ENCODE peak calls at places on chromosome 7, in four cellular contexts. R is H9, V is neuronal stem cell, O is IMR-90. P is an unnamed sample.

GRCh38 chr7:4772306-4772705 is 3.1 kb upstream of the AP5Z1 start:
- DNase-seq in R (no peak), O (no peak), V (no peak), P (no peak)

GRCh38 chr7:30920021-30920583 is 8.4 kb downstream of the AQP1 start:
- DNase-seq in R (no peak), V (no peak), O (no peak), P (no peak)

GRCh38 chr7:45625714-45626440 is 51.7 kb downstream of the ADCY1 start:
- DNase-seq in R (no peak), O (no peak), V (no peak), P (no peak)

GRCh38 chr7:14630048-14630447 is 272.5 kb downstream of the DGKB start:
- DNase-seq in V (no peak), O (no peak), R (no peak), P (no peak)

GRCh38 chr7:77351539-77352004 is 64.6 kb downstream of the GSAP start:
- DNase-seq in R (no peak), V (no peak), O (no peak), P (no peak)

GRCh38 chr7:98319176-98319575 is 37.7 kb downstream of the BRI3 start:
- DNase-seq in O (no peak), R (no peak), V (no peak), P (no peak)

GRCh38 chr7:130350945-130351663 is 6.5 kb downstream of the CPA5 start:
- DNase-seq in V (no peak), R (no peak), O (no peak), P (peak)

GRCh38 chr7:115230882-115231508 is 309.1 kb downstream of the MDFIC start:
- DNase-seq in O (peak), R (no peak), V (no peak), P (peak)

GRCh38 chr7:13945670-13946069 is 43.8 kb downstream of the ETV1 start:
- DNase-seq in R (no peak), V (no peak), O (no peak), P (peak)

GRCh38 chr7:35285799-35286198 is 31.9 kb upstream of the TBX20 start:
- DNase-seq in R (no peak), O (no peak), V (no peak), P (no peak)

GRCh38 chr7:143408247-143408685 is 390 bp downstream of the EPHA1 start:
- DNase-seq in V (no peak), O (no peak), R (no peak), P (no peak)

GRCh38 chr7:132919776-132920175 is 162.1 kb downstream of the CHCHD3 start:
- DNase-seq in R (no peak), V (no peak), O (no peak), P (no peak)

GRCh38 chr7:79930604-79931003 is 204.0 kb upstream of the GNAI1 start:
- DNase-seq in V (no peak), R (no peak), O (peak), P (no peak)

GRCh38 chr7:135160098-135160857 is 10.2 kb downstream of the CYREN start:
- DNase-seq in V (no peak), R (no peak), O (peak), P (peak)

GRCh38 chr7:69078997-69079769 is 519.1 kb upstream of the AUTS2 start:
- DNase-seq in V (no peak), R (no peak), O (no peak), P (no peak)

GRCh38 chr7:100053201-100053600 is 3.6 kb downstream of the ZSCAN21 start:
- DNase-seq in O (peak), V (no peak), R (no peak), P (peak)

GRCh38 chr7:104973909-104974415 is 40.0 kb upstream of the KMT2E start:
- DNase-seq in R (no peak), O (peak), V (no peak), P (peak)

GRCh38 chr7:152136623-152137022 is 111.1 kb downstream of the GALNT11 start:
- DNase-seq in V (no peak), R (no peak), O (peak), P (peak)

GRCh38 chr7:101018271-101019167 is 1.4 kb upstream of the MUC17 start:
- DNase-seq in R (peak), V (peak), O (no peak), P (peak)

GRCh38 chr7:128860158-128861073 is 2.2 kb upstream of the ATP6V1F start:
- DNase-seq in O (peak), V (no peak), R (peak), P (no peak)

GRCh38 chr7:143382126-143382790 is 1.1 kb downstream of the ZYX start:
- DNase-seq in R (no peak), V (no peak), O (no peak), P (no peak)

GRCh38 chr7:133185512-133185911 is 67.4 kb upstream of the EXOC4 start:
- DNase-seq in R (no peak), O (no peak), V (no peak), P (no peak)

GRCh38 chr7:151351967-151352366 is 10.4 kb downstream of the NUB1 start:
- DNase-seq in O (no peak), R (no peak), V (no peak), P (no peak)

GRCh38 chr7:6496842-6497636 is 49.3 kb upstream of the DAGLB start:
- DNase-seq in R (no peak), O (no peak), V (no peak), P (no peak)

GRCh38 chr7:98930921-98931320 is 52.6 kb downstream of the TRRAP start:
- DNase-seq in R (no peak), O (peak), V (no peak), P (no peak)

GRCh38 chr7:36208406-36208805 is 55.4 kb downstream of the EEPD1 start:
- DNase-seq in R (no peak), V (no peak), O (peak), P (peak)

GRCh38 chr7:12378389-12378788 is 25.3 kb downstream of the VWDE start:
- DNase-seq in V (no peak), R (no peak), O (no peak), P (no peak)

GRCh38 chr7:70322786-70323185 is 724.5 kb downstream of the AUTS2 start:
- DNase-seq in R (no peak), O (no peak), V (no peak), P (no peak)

GRCh38 chr7:95404316-95404715 is 8.1 kb upstream of the PON3 start:
- DNase-seq in V (no peak), O (peak), R (no peak), P (no peak)

GRCh38 chr7:33278095-33278494 is 148.7 kb downstream of the BBS9 start:
- DNase-seq in V (no peak), R (no peak), O (no peak), P (no peak)

GRCh38 chr7:54709283-54709682 is 49.7 kb downstream of the SEC61G start:
- DNase-seq in V (no peak), O (no peak), R (no peak), P (no peak)

GRCh38 chr7:40315277-40315676 is 180.5 kb downstream of the SUGCT start:
- DNase-seq in R (no peak), O (peak), V (no peak), P (no peak)

GRCh38 chr7:135914346-135914745 is 62.8 kb downstream of the MTPN start:
- DNase-seq in R (no peak), O (no peak), V (no peak), P (no peak)

GRCh38 chr7:80660939-80661338 is 22.5 kb downstream of the CD36 start:
- DNase-seq in R (no peak), O (no peak), V (no peak), P (no peak)

GRCh38 chr7:127474457-127474856 is 81.9 kb upstream of the ZNF800 start:
- DNase-seq in R (no peak), O (peak), V (no peak), P (no peak)

GRCh38 chr7:112080974-112081373 is 125.2 kb downstream of the DOCK4 start:
- DNase-seq in V (no peak), O (peak), R (no peak), P (peak)

GRCh38 chr7:35035511-35035921 is 1.8 kb downstream of the DPY19L1 start:
- DNase-seq in O (peak), R (no peak), V (no peak), P (peak)

GRCh38 chr7:46007990-46008643 is 87.0 kb upstream of the IGFBP3 start:
- DNase-seq in V (no peak), R (no peak), O (no peak), P (no peak)

GRCh38 chr7:140033779-140034363 is 28.9 kb downstream of the PARP12 start:
- DNase-seq in R (no peak), O (peak), V (no peak), P (no peak)

GRCh38 chr7:142542938-142543337 is 206.3 kb upstream of the PRSS1 start:
- DNase-seq in O (peak), R (no peak), V (no peak), P (peak)

GRCh38 chr7:78718212-78718611 is 735.3 kb downstream of the MAGI2 start:
- DNase-seq in R (no peak), V (no peak), O (no peak), P (no peak)
- H2AK5ac ChIP-seq in R (no peak), V (no peak), O (no peak), P (no peak)

DNA sequence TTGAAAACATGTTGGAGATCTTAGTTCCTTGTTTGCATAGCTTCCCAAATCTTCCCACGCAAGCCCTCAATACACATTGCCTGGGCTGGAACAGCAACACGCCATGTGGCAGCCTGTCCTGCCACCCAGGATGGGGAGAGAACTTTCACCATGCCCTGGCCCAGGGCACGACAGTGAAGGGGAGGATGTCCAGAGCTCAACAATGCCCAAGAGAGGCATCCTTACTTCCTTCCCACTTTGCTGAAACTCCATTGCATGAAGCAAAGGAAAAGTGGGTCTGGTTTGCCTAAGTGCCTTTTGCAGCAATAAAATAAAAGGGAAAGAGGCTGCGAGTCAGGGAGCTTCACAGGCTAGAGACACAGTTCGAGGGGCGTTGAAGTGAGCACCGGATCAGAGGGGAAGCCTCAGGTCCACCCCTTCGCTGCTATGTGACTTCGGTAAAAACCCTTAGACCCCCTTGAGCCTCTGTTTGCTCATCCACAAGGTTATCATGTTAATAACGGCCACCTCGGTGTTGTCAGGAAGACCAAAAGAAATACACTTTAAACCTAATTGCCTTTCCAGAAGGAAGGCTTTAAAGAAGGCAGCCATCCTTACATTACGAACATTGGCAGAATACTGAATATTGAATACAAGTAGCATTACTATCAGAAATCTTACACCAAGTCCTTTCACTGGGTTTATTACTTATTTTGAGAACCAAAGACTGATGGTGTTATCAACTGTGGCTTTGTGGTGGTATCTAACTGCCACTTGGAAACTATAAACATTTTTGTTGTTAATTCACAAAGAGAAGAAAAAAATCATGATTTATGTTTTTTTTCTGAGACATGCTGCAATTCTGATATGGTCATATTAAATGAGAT is 133.3 kb downstream of the ICA1 start:
- DNase-seq in O (no peak), V (no peak), R (no peak), P (no peak)
- H3K4me2 ChIP-seq in O (no peak), V (no peak), R (no peak), P (no peak)

DNA sequence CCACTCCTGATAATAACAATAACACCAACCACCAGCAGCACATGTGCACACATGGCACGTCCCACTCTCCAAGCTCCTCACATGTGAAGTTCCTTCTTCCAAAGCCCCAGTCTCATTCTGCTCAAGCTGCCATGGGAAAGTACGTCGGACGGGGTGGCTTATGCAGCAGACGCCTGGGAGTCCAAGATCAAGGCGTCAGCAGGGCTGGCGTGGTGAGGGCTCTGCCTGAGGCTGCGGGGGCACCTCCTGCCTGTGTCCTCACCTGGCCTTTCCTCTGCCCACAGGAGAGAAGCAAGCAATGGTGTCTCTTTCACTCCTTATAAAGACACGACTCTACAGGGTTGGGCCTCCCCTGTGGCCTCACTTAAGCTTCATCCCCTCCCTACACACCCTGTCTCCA is 68.8 kb upstream of the INSIG1 start:
- DNase-seq in V (no peak), R (no peak), O (no peak), P (no peak)
- H2AK5ac ChIP-seq in V (peak), R (no peak), O (peak), P (no peak)

GRCh38 chr7:148287538-148287937 is 303.0 kb upstream of the C7orf33 start:
- DNase-seq in O (no peak), V (no peak), R (no peak), P (no peak)

GRCh38 chr7:148288592-148289151 is 301.9 kb upstream of the C7orf33 start:
- DNase-seq in O (no peak), R (no peak), V (no peak), P (no peak)

GRCh38 chr7:148290451-148291005 is 300.0 kb upstream of the C7orf33 start:
- DNase-seq in O (no peak), R (peak), V (no peak), P (no peak)

GRCh38 chr7:148291799-148292198 is 298.8 kb upstream of the C7orf33 start:
- DNase-seq in V (no peak), R (no peak), O (no peak), P (no peak)

GRCh38 chr7:148289630-148290029 is 300.9 kb upstream of the C7orf33 start:
- DNase-seq in O (no peak), V (no peak), R (no peak), P (no peak)
- H3K4me2 ChIP-seq in O (no peak), V (no peak), R (no peak), P (no peak)

GRCh38 chr7:24751484-24751883 is 5.8 kb downstream of the GSDME start:
- DNase-seq in O (peak), R (no peak), V (no peak), P (no peak)

GRCh38 chr7:24750441-24751055 is 6.7 kb downstream of the GSDME start:
- DNase-seq in O (peak), V (no peak), R (no peak), P (no peak)

GRCh38 chr7:24752073-24752800 is 5.0 kb downstream of the GSDME start:
- DNase-seq in V (no peak), O (no peak), R (no peak), P (no peak)

GRCh38 chr7:24743471-24743870 is 13.8 kb downstream of the GSDME start:
- DNase-seq in O (no peak), R (no peak), V (no peak), P (no peak)

DNA sequence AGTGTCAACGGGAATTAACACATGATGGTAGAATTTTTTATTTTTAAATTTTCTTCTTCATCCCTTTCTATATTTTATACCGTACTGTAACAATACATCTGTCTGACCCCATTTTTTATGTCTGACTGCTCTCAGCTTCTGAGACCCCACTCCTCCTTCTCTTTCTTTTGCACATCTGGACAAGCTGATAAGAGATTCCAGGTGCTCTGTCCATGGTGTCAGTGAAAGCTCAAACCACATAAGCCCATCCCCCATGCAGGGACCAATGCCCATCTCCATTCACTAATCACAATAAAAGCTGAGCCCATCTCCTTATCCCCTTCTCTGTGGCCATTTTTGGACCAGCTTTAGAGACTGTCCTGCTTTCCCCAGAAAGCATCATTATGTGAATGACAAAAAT is 8.7 kb downstream of the GSDME start:
- DNase-seq in O (no peak), V (no peak), R (no peak), P (no peak)
- H2AK5ac ChIP-seq in O (no peak), V (no peak), R (no peak), P (no peak)

GRCh38 chr7:103811315-103811714 is 178.1 kb downstream of the RELN start:
- DNase-seq in O (no peak), V (no peak), R (no peak), P (no peak)

GRCh38 chr7:103813970-103814369 is 175.5 kb downstream of the RELN start:
- DNase-seq in V (no peak), R (no peak), O (no peak), P (no peak)

GRCh38 chr7:103811997-103812396 is 177.5 kb downstream of the RELN start:
- DNase-seq in R (no peak), O (no peak), V (no peak), P (no peak)

GRCh38 chr7:103809229-103809994 is 180.0 kb downstream of the RELN start:
- DNase-seq in R (no peak), O (no peak), V (no peak), P (no peak)

GRCh38 chr7:103810112-103810744 is 179.2 kb downstream of the RELN start:
- DNase-seq in V (no peak), O (no peak), R (no peak), P (no peak)
- H3K4me2 ChIP-seq in V (no peak), O (peak), R (no peak), P (peak)